ENCODE peak calls at places on chromosomes 3 and 15, in seven cellular contexts. One of them, this sample, is unnamed.

GRCh38 chr3:126152931-126153694 is 27.3 kb downstream of the ALDH1L1 start:
- DNase-seq in NCI-H1436: no peak
- DNase-seq in WERI-Rb-1: no peak
- DNase-seq in nephron progenitor cell: no peak
- DNase-seq in stimulated activated CD8-positive, alpha-beta memory T cell treated with anti-CD3 and anti-CD28 coated beads, Interleukin-7, amount 100 ng/mL, for 1 hour: no peak
- DNase-seq in HTR-8/SVneo: no peak
- DNase-seq in left ventricle myocardium superior: no peak
- DNase-seq in this sample: no peak

GRCh38 chr3:157240413-157240812 is 80.5 kb upstream of the CCNL1 start:
- DNase-seq in NCI-H1436: no peak
- DNase-seq in WERI-Rb-1: no peak
- DNase-seq in nephron progenitor cell: no peak
- DNase-seq in stimulated activated CD8-positive, alpha-beta memory T cell treated with anti-CD3 and anti-CD28 coated beads, Interleukin-7, amount 100 ng/mL, for 1 hour: no peak
- DNase-seq in HTR-8/SVneo: no peak
- DNase-seq in left ventricle myocardium superior: no peak
- DNase-seq in this sample: no peak

GRCh38 chr15:62444104-62445027 is 279.3 kb upstream of the C2CD4B start:
- DNase-seq in NCI-H1436: no peak
- DNase-seq in WERI-Rb-1: no peak
- DNase-seq in nephron progenitor cell: no peak
- DNase-seq in stimulated activated CD8-positive, alpha-beta memory T cell treated with anti-CD3 and anti-CD28 coated beads, Interleukin-7, amount 100 ng/mL, for 1 hour: no peak
- DNase-seq in HTR-8/SVneo: no peak
- DNase-seq in left ventricle myocardium superior: no peak
- DNase-seq in this sample: no peak

GRCh38 chr3:151386063-151386462 is 1.5 kb upstream of the P2RY12 start:
- DNase-seq in NCI-H1436: no peak
- DNase-seq in WERI-Rb-1: no peak
- DNase-seq in nephron progenitor cell: no peak
- DNase-seq in stimulated activated CD8-positive, alpha-beta memory T cell treated with anti-CD3 and anti-CD28 coated beads, Interleukin-7, amount 100 ng/mL, for 1 hour: no peak
- DNase-seq in HTR-8/SVneo: no peak
- DNase-seq in left ventricle myocardium superior: no peak
- DNase-seq in this sample: no peak

GRCh38 chr15:99127773-99128172 is 22.9 kb downstream of the SYNM start:
- DNase-seq in NCI-H1436: no peak
- DNase-seq in WERI-Rb-1: no peak
- DNase-seq in nephron progenitor cell: no peak
- DNase-seq in stimulated activated CD8-positive, alpha-beta memory T cell treated with anti-CD3 and anti-CD28 coated beads, Interleukin-7, amount 100 ng/mL, for 1 hour: no peak
- DNase-seq in HTR-8/SVneo: no peak
- DNase-seq in left ventricle myocardium superior: no peak
- DNase-seq in this sample: no peak

GRCh38 chr3:71495708-71496472 is 87.6 kb downstream of the FOXP1 start:
- DNase-seq in NCI-H1436: no peak
- DNase-seq in WERI-Rb-1: no peak
- DNase-seq in nephron progenitor cell: no peak
- DNase-seq in stimulated activated CD8-positive, alpha-beta memory T cell treated with anti-CD3 and anti-CD28 coated beads, Interleukin-7, amount 100 ng/mL, for 1 hour: no peak
- DNase-seq in HTR-8/SVneo: peak
- DNase-seq in left ventricle myocardium superior: no peak
- DNase-seq in this sample: no peak

GRCh38 chr15:61906961-61907752 is 153.1 kb downstream of the VPS13C start:
- DNase-seq in NCI-H1436: no peak
- DNase-seq in WERI-Rb-1: no peak
- DNase-seq in nephron progenitor cell: no peak
- DNase-seq in stimulated activated CD8-positive, alpha-beta memory T cell treated with anti-CD3 and anti-CD28 coated beads, Interleukin-7, amount 100 ng/mL, for 1 hour: no peak
- DNase-seq in HTR-8/SVneo: no peak
- DNase-seq in left ventricle myocardium superior: no peak
- DNase-seq in this sample: no peak

GRCh38 chr3:141709126-141709770 is 28.9 kb upstream of the RNF7 start:
- DNase-seq in NCI-H1436: no peak
- DNase-seq in WERI-Rb-1: no peak
- DNase-seq in nephron progenitor cell: no peak
- DNase-seq in stimulated activated CD8-positive, alpha-beta memory T cell treated with anti-CD3 and anti-CD28 coated beads, Interleukin-7, amount 100 ng/mL, for 1 hour: no peak
- DNase-seq in HTR-8/SVneo: no peak
- DNase-seq in left ventricle myocardium superior: no peak
- DNase-seq in this sample: no peak

GRCh38 chr15:101498731-101499480 is 9.4 kb upstream of the PCSK6 start:
- DNase-seq in NCI-H1436: no peak
- DNase-seq in WERI-Rb-1: no peak
- DNase-seq in nephron progenitor cell: no peak
- DNase-seq in stimulated activated CD8-positive, alpha-beta memory T cell treated with anti-CD3 and anti-CD28 coated beads, Interleukin-7, amount 100 ng/mL, for 1 hour: no peak
- DNase-seq in HTR-8/SVneo: no peak
- DNase-seq in left ventricle myocardium superior: no peak
- DNase-seq in this sample: no peak

GRCh38 chr3:5806192-5806591 is 618.7 kb downstream of the EDEM1 start:
- DNase-seq in NCI-H1436: no peak
- DNase-seq in WERI-Rb-1: peak
- DNase-seq in nephron progenitor cell: peak
- DNase-seq in stimulated activated CD8-positive, alpha-beta memory T cell treated with anti-CD3 and anti-CD28 coated beads, Interleukin-7, amount 100 ng/mL, for 1 hour: no peak
- DNase-seq in HTR-8/SVneo: no peak
- DNase-seq in left ventricle myocardium superior: no peak
- DNase-seq in this sample: no peak

GRCh38 chr3:122021811-122022401 is at the start of gene ILDR1:
- DNase-seq in NCI-H1436: peak
- DNase-seq in WERI-Rb-1: no peak
- DNase-seq in nephron progenitor cell: peak
- DNase-seq in stimulated activated CD8-positive, alpha-beta memory T cell treated with anti-CD3 and anti-CD28 coated beads, Interleukin-7, amount 100 ng/mL, for 1 hour: no peak
- DNase-seq in HTR-8/SVneo: no peak
- DNase-seq in left ventricle myocardium superior: no peak
- DNase-seq in this sample: no peak

GRCh38 chr15:35170216-35170615 is 85.1 kb upstream of the NANOGP8 start:
- DNase-seq in NCI-H1436: no peak
- DNase-seq in WERI-Rb-1: no peak
- DNase-seq in nephron progenitor cell: no peak
- DNase-seq in stimulated activated CD8-positive, alpha-beta memory T cell treated with anti-CD3 and anti-CD28 coated beads, Interleukin-7, amount 100 ng/mL, for 1 hour: no peak
- DNase-seq in HTR-8/SVneo: no peak
- DNase-seq in left ventricle myocardium superior: no peak
- DNase-seq in this sample: no peak

GRCh38 chr3:119323401-119324107 is 29.4 kb downstream of the ARHGAP31 start:
- DNase-seq in NCI-H1436: no peak
- DNase-seq in WERI-Rb-1: no peak
- DNase-seq in nephron progenitor cell: no peak
- DNase-seq in stimulated activated CD8-positive, alpha-beta memory T cell treated with anti-CD3 and anti-CD28 coated beads, Interleukin-7, amount 100 ng/mL, for 1 hour: no peak
- DNase-seq in HTR-8/SVneo: no peak
- DNase-seq in left ventricle myocardium superior: no peak
- DNase-seq in this sample: no peak

This sample was measured in BE2C.